ENCODE peak calls at places on chromosome 13, in seven cellular contexts. P is progenitor cell of endocrine pancreas; N is lower leg skin; T is CD4-positive, alpha-beta T cell; F is adrenal gland; J is spleen; K is coronary artery. W is an unnamed sample.

GRCh38 chr13:44583126-44583525 is 7.0 kb upstream of the TSC22D1 start:
- DNase-seq in P (no peak), N (no peak), T (no peak), F (no peak), J (no peak), K (no peak), W (no peak)

GRCh38 chr13:112446347-112446861 is 70.2 kb downstream of the SPACA7 start:
- DNase-seq in P (no peak), N (peak; percentile 76), T (no peak), F (no peak), J (peak; percentile 59), K (peak; percentile 53), W (no peak)

GRCh38 chr13:32019612-32020233 is 11.9 kb upstream of the FRY start:
- DNase-seq in P (peak; percentile 25), N (no peak), T (peak; percentile 6), F (peak; percentile 46), J (no peak), K (no peak), W (no peak)

GRCh38 chr13:21309542-21310172 is 133.2 kb downstream of the MRPL57 start:
- DNase-seq in P (no peak), N (no peak), T (no peak), F (no peak), J (no peak), K (no peak), W (no peak)

GRCh38 chr13:41071775-41072174 is 10.5 kb downstream of the WBP4 start:
- DNase-seq in P (no peak), N (no peak), T (no peak), F (peak; percentile 67), J (no peak), K (no peak), W (no peak)

GRCh38 chr13:50521750-50522149 is 321.7 kb downstream of the DLEU7 start:
- DNase-seq in P (no peak), N (no peak), T (no peak), F (peak; percentile 54), J (no peak), K (no peak), W (no peak)

GRCh38 chr13:89514534-89515312 is 1832.8 kb upstream of the MIR17HG start:
- DNase-seq in P (no peak), N (no peak), T (no peak), F (peak; percentile 33), J (no peak), K (no peak), W (no peak)

GRCh38 chr13:85816413-85816812 is 17.2 kb upstream of the SLITRK6 start:
- DNase-seq in P (no peak), N (no peak), T (no peak), F (no peak), J (no peak), K (no peak), W (no peak)

GRCh38 chr13:85755123-85755522 is 44.1 kb downstream of the SLITRK6 start:
- DNase-seq in P (no peak), N (no peak), T (no peak), F (no peak), J (no peak), K (no peak), W (no peak)

GRCh38 chr13:64912141-64912540 is 2318.0 kb downstream of the PCDH9 start:
- DNase-seq in P (no peak), N (no peak), T (no peak), F (no peak), J (no peak), K (no peak), W (no peak)

GRCh38 chr13:23621316-23621645 is 51.1 kb downstream of the TNFRSF19 start:
- DNase-seq in P (no peak), N (no peak), T (no peak), F (peak; percentile 38), J (no peak), K (no peak), W (no peak)

GRCh38 chr13:45055902-45056648 is 64.2 kb upstream of the GTF2F2 start:
- DNase-seq in P (no peak), N (no peak), T (no peak), F (no peak), J (no peak), K (no peak), W (no peak)

GRCh38 chr13:113552786-113553540 is 31.6 kb upstream of the TFDP1 start:
- DNase-seq in P (no peak), N (peak; percentile 68), T (no peak), F (peak; percentile 25), J (peak; percentile 83), K (peak; percentile 35), W (no peak)

GRCh38 chr13:76790519-76791289 is 95.5 kb downstream of the KCTD12 start:
- DNase-seq in P (no peak), N (no peak), T (no peak), F (no peak), J (no peak), K (no peak), W (no peak)

GRCh38 chr13:76795701-76796695 is 90.2 kb downstream of the KCTD12 start:
- DNase-seq in P (no peak), N (no peak), T (no peak), F (no peak), J (no peak), K (no peak), W (no peak)

GRCh38 chr13:76791290-76791664 is 94.9 kb downstream of the KCTD12 start:
- DNase-seq in P (no peak), N (no peak), T (no peak), F (no peak), J (no peak), K (no peak), W (no peak)

GRCh38 chr13:76798037-76798436 is 88.2 kb downstream of the KCTD12 start:
- DNase-seq in P (no peak), N (no peak), T (no peak), F (no peak), J (peak; percentile 84), K (no peak), W (peak; percentile 86)

DNA sequence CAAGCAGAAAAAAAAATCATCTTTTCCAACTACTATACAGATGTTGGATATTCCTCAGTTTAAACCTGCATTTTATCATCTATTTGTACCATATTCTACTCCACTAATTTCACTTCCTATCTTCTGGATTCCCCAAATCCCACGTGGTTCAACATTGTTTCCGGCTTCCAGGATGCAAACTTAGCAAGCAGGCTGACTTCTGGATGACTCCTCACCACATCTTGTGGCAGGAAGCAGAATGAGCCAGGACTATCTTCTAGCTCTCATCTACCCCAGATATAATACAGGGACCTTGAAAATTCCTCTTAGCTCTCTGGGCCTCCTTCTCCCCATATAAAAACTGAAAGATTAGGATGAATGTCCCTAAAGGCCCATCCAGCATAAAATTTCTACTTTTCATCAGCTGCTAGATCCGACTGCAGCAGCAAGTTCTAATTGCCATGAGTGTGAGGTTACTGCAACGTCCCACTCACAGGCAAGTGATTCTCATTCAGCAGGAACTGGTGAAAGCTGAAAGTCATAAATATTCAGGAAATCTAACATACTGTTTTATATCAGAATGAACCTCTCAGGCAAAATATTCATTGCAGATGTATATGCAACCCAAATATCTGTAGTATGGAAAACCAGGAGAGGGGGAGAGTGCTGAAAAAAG is 93.4 kb downstream of the KCTD12 start:
- DNase-seq in P (no peak), N (no peak), T (no peak), F (peak; percentile 31), J (no peak), K (no peak), W (no peak)
- TF ChIP-seq CTCF in P (no peak), N (no peak), T (no peak), F (no peak), J (no peak), K (no peak), W (no peak)

GRCh38 chr13:101116826-101117225 is 299.5 kb downstream of the NALCN start:
- DNase-seq in P (no peak), N (no peak), T (no peak), F (no peak), J (no peak), K (no peak), W (no peak)

GRCh38 chr13:101116381-101116780 is 299.9 kb downstream of the NALCN start:
- DNase-seq in P (no peak), N (no peak), T (no peak), F (no peak), J (no peak), K (no peak), W (no peak)

GRCh38 chr13:101121608-101122007 is 294.7 kb downstream of the NALCN start:
- DNase-seq in P (no peak), N (no peak), T (no peak), F (no peak), J (no peak), K (no peak), W (no peak)

GRCh38 chr13:101111894-101112293 is 304.4 kb downstream of the NALCN start:
- DNase-seq in P (no peak), N (no peak), T (no peak), F (no peak), J (no peak), K (no peak), W (no peak)

GRCh38 chr13:101115762-101116161 is 300.5 kb downstream of the NALCN start:
- DNase-seq in P (no peak), N (no peak), T (no peak), F (no peak), J (no peak), K (no peak), W (no peak)
- TF ChIP-seq CTCF in P (no peak), N (no peak), T (no peak), F (no peak), J (no peak), K (no peak), W (no peak)

GRCh38 chr13:75482820-75483079 is 781 bp upstream of the TBC1D4 start:
- DNase-seq in P (no peak), N (no peak), T (no peak), F (no peak), J (no peak), K (no peak), W (no peak)

GRCh38 chr13:75489502-75490263 is 7.7 kb upstream of the TBC1D4 start:
- DNase-seq in P (no peak), N (no peak), T (no peak), F (peak; percentile 50), J (no peak), K (no peak), W (no peak)

GRCh38 chr13:75486654-75487053 is 4.7 kb upstream of the TBC1D4 start:
- DNase-seq in P (no peak), N (no peak), T (no peak), F (no peak), J (no peak), K (no peak), W (no peak)

GRCh38 chr13:75485286-75486062 is 3.5 kb upstream of the TBC1D4 start:
- DNase-seq in P (no peak), N (no peak), T (no peak), F (peak; percentile 31), J (no peak), K (no peak), W (no peak)

GRCh38 chr13:75486146-75486545 is 4.2 kb upstream of the TBC1D4 start:
- DNase-seq in P (no peak), N (no peak), T (no peak), F (no peak), J (no peak), K (no peak), W (no peak)
- TF ChIP-seq CTCF in P (peak; percentile 14), N (no peak), T (no peak), F (no peak), J (no peak), K (no peak), W (no peak)

DNA sequence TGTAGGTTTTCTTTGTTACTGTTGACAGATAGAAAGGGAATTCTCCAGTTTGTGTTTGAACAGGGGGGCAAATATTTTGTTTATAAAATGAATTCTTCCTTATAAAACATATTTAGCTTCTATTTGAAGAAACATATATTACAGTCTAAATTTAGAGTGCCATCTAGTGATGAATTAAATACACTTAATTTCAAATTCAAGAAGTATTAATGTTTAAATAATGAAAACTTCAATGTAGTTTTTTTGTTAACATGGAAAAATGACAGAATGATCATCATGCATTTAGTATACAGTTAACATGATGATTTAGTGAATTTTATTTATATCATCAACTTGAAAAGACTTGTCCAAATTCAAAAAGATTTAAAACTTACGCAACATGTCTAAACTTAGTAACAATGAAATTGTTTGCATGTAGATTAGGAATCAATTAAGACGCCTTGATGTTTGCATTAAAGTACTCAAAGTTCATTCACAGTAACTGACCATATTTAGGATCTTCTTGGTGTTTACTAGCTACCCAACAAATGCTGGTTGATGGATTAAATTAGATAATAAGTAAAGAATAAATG is 765.9 kb upstream of the SLITRK1 start:
- DNase-seq in P (no peak), N (no peak), T (no peak), F (no peak), J (no peak), K (no peak), W (no peak)
- TF ChIP-seq CTCF in P (no peak), N (no peak), T (no peak), F (no peak), J (no peak), K (no peak), W (no peak)